ENCODE peak calls at places on chromosome 16, in nine cellular contexts. G is MM.1S, L is GM23248, P is OCI-LY7, S is PC-9, F is HCT116, O is hepatocyte, Q is SK-N-SH, E is GM23338. W is an unnamed sample.

GRCh38 chr16:88628512-88628974 is 9.8 kb upstream of the IL17C start:
- DNase-seq in G (no peak), L (no peak), P (peak; percentile 49), S (no peak), F (no peak), O (no peak), Q (peak; percentile 80), E (peak; percentile 92), W (peak; percentile 58)

GRCh38 chr16:49542391-49542891 is 168.8 kb downstream of the C16orf78 start:
- DNase-seq in G (no peak), L (no peak), P (no peak), S (no peak), F (no peak), O (no peak), Q (peak; percentile 66), E (no peak), W (no peak)

GRCh38 chr16:30778549-30779244 is 8.3 kb downstream of the ZNF629 start:
- DNase-seq in G (no peak), L (no peak), P (no peak), S (no peak), F (no peak), O (no peak), Q (no peak), E (peak; percentile 71), W (no peak)

GRCh38 chr16:89006036-89006752 is 29.2 kb upstream of the CBFA2T3 start:
- DNase-seq in G (no peak), L (no peak), P (no peak), S (no peak), F (no peak), O (no peak), Q (peak; percentile 27), E (no peak), W (no peak)

GRCh38 chr16:8869212-8869987 is 594 bp upstream of the CARHSP1 start:
- DNase-seq in G (no peak), L (no peak), P (peak; percentile 41), S (no peak), F (no peak), O (peak; percentile 31), Q (peak; percentile 78), E (peak; percentile 81), W (no peak)

GRCh38 chr16:5615868-5616642 is 518.5 kb upstream of the EEF2KMT start:
- DNase-seq in G (peak; percentile 65), L (peak; percentile 55), P (peak; percentile 63), S (peak; percentile 25), F (peak; percentile 24), O (peak; percentile 85), Q (peak; percentile 84), E (peak; percentile 88), W (peak; percentile 81)

GRCh38 chr16:89490386-89491237 is at the start of gene ANKRD11:
- DNase-seq in G (peak; percentile 96), L (peak; percentile 100), P (peak; percentile 100), S (peak; percentile 100), F (peak; percentile 100), O (peak; percentile 99), Q (peak; percentile 100), E (peak; percentile 100), W (peak; percentile 100)

GRCh38 chr16:53792161-53792951 is 88.4 kb downstream of the FTO start:
- DNase-seq in G (no peak), L (no peak), P (no peak), S (no peak), F (no peak), O (no peak), Q (no peak), E (no peak), W (no peak)

GRCh38 chr16:4373909-4374742 is 2.5 kb downstream of the VASN start:
- DNase-seq in G (no peak), L (peak; percentile 95), P (no peak), S (peak; percentile 85), F (no peak), O (peak; percentile 87), Q (no peak), E (peak; percentile 79), W (no peak)

GRCh38 chr16:89292443-89293078 is 75.1 kb downstream of the ZNF778 start:
- DNase-seq in G (no peak), L (no peak), P (no peak), S (no peak), F (no peak), O (no peak), Q (no peak), E (peak; percentile 61), W (no peak)

GRCh38 chr16:27642753-27643152 is 92.8 kb downstream of the KATNIP start:
- DNase-seq in G (no peak), L (peak; percentile 42), P (peak; percentile 23), S (peak; percentile 15), F (peak; percentile 7), O (no peak), Q (no peak), E (peak; percentile 64), W (peak; percentile 72)

GRCh38 chr16:24204150-24204665 is 51.9 kb upstream of the CACNG3 start:
- DNase-seq in G (no peak), L (no peak), P (no peak), S (no peak), F (no peak), O (no peak), Q (no peak), E (no peak), W (no peak)

GRCh38 chr16:46662123-46662522 is 26.9 kb downstream of the VPS35 start:
- DNase-seq in G (no peak), L (no peak), P (no peak), S (no peak), F (no peak), O (no peak), Q (no peak), E (no peak), W (no peak)
- H3K9me2 ChIP-seq in G (no peaks in the 10 kb centered on the region), L (no peaks in the 10 kb centered on the region), P (no peaks in the 10 kb centered on the region), S (no peaks in the 10 kb centered on the region), F (no peaks in the 10 kb centered on the region), O (no peaks in the 10 kb centered on the region), Q (no peaks in the 10 kb centered on the region), E (no peaks in the 10 kb centered on the region), W (no peaks in the 10 kb centered on the region)

GRCh38 chr16:55949518-55949917 is 74.3 kb upstream of the CES5A start:
- DNase-seq in G (no peak), L (peak; percentile 56), P (no peak), S (no peak), F (no peak), O (no peak), Q (no peak), E (no peak), W (no peak)

GRCh38 chr16:55955845-55956244 is 80.7 kb upstream of the CES5A start:
- DNase-seq in G (no peak), L (no peak), P (no peak), S (no peak), F (no peak), O (no peak), Q (no peak), E (no peak), W (peak; percentile 61)

GRCh38 chr16:55955439-55955838 is 80.3 kb upstream of the CES5A start:
- DNase-seq in G (no peak), L (no peak), P (no peak), S (no peak), F (no peak), O (no peak), Q (no peak), E (no peak), W (no peak)

DNA sequence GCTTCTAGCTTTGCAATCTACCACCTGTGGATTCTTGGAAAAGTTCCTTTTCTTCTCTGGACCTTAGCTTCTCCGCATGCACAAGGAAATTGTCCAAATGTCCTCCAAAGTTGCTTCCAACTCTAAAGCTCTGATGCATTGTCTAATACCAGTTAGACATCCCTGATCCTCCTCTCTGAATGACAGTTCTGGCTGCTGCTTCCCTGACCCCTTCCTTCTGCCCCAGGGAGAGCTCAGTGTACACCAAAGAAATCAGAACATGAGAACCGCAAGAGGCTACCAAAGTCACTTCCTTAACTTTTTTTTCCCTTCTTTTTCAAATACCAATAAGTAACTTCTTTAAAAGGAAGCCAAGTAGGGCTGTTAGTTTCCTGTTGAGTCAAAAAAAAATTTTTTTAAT is 79.7 kb upstream of the CES5A start:
- DNase-seq in G (no peak), L (no peak), P (no peak), S (no peak), F (no peak), O (no peak), Q (no peak), E (no peak), W (no peak)
- H3K9me2 ChIP-seq in G (no peaks in the 10 kb centered on the region), L (no peaks in the 10 kb centered on the region), P (no peaks in the 10 kb centered on the region), S (no peaks in the 10 kb centered on the region), F (no peaks in the 10 kb centered on the region), O (no peaks in the 10 kb centered on the region), Q (peaks cover 2% of the 10 kb centered on the region), E (no peaks in the 10 kb centered on the region), W (no peaks in the 10 kb centered on the region)

GRCh38 chr16:56539667-56540066 is 19.8 kb upstream of the BBS2 start:
- DNase-seq in G (no peak), L (no peak), P (no peak), S (no peak), F (no peak), O (no peak), Q (no peak), E (no peak), W (no peak)
- H3K9me2 ChIP-seq in G (no peaks in the 10 kb centered on the region), L (no peaks in the 10 kb centered on the region), P (no peaks in the 10 kb centered on the region), S (no peaks in the 10 kb centered on the region), F (no peaks in the 10 kb centered on the region), O (no peaks in the 10 kb centered on the region), Q (no peaks in the 10 kb centered on the region), E (no peaks in the 10 kb centered on the region), W (no peaks in the 10 kb centered on the region)

DNA sequence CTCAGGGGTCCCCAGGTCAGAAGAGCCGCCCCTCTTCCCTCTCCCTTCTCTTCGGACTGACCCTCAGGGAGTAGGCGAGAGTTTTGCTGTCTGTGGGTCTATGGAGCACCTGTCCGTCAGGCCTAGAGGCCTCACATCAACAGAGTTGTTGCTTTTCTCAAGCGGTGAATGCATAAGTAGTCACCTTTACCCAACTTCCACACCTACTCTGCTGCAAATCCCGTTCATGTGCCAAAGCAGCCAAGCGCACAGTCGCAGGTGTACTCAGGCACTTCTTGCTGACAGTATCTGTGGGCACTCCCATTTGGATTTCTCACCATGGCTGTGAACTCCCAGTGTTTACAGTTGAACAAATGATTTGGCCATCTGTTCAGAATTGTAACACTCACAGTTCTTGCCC is 4.0 kb upstream of the FA2H start:
- DNase-seq in G (no peak), L (no peak), P (no peak), S (no peak), F (no peak), O (no peak), Q (no peak), E (no peak), W (no peak)
- H3K9me2 ChIP-seq in G (no peaks in the 10 kb centered on the region), L (no peaks in the 10 kb centered on the region), P (no peaks in the 10 kb centered on the region), S (no peaks in the 10 kb centered on the region), F (no peaks in the 10 kb centered on the region), O (no peaks in the 10 kb centered on the region), Q (no peaks in the 10 kb centered on the region), E (no peaks in the 10 kb centered on the region), W (no peaks in the 10 kb centered on the region)

DNA sequence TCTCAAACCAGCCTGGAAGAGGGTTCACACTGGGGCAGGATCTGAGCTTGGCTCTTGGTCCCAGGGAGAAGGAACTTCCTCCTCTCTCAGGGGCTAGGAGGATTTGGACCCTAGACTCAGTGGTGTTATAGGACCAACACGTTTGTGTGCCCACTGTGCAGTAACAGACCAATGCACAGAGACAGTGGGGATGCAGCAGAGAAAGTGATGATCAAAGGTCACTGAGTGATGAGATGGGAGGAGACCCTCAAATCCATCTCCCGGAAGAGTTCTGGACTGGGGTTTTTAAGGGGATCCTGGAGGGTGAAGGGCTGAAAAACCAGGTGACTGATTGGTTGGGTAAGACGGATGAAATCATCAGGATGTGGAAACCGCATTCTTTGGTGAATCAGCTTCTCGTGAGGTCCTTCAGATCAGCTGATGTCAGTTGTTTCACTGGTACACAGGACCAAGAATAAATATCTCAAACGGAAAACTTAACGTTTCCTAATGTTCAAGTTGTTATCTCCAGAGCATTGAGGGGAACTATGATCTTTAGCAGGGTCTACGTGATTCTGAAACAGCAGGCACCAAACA is 3.3 kb upstream of the VAC14 start:
- DNase-seq in G (no peak), L (peak; percentile 78), P (no peak), S (no peak), F (no peak), O (no peak), Q (no peak), E (no peak), W (no peak)
- H3K9me2 ChIP-seq in G (no peaks in the 10 kb centered on the region), L (no peaks in the 10 kb centered on the region), P (no peaks in the 10 kb centered on the region), S (no peaks in the 10 kb centered on the region), F (no peaks in the 10 kb centered on the region), O (no peaks in the 10 kb centered on the region), Q (no peaks in the 10 kb centered on the region), E (no peaks in the 10 kb centered on the region), W (no peaks in the 10 kb centered on the region)